ENCODE peak calls at places on chromosome 4, in four cellular contexts. L, W, Q and N are unnamed samples.

GRCh38 chr4:177448850-177449249 is 6.6 kb upstream of the AGA start:
- DNase-seq in L (no peak), W (peak; percentile 62), Q (no peak), N (no peak)

GRCh38 chr4:31104033-31104432 is 383.9 kb downstream of the PCDH7 start:
- DNase-seq in L (no peak), W (peak; percentile 74), Q (no peak), N (no peak)

GRCh38 chr4:154332681-154333421 is 158.7 kb downstream of the DCHS2 start:
- DNase-seq in L (no peak), W (peak; percentile 35), Q (no peak), N (no peak)

GRCh38 chr4:25437951-25438350 is 60.9 kb downstream of the ANAPC4 start:
- DNase-seq in L (no peak), W (no peak), Q (no peak), N (no peak)

GRCh38 chr4:38821739-38822138 is 17.1 kb upstream of the TLR1 start:
- DNase-seq in L (no peak), W (peak; percentile 86), Q (no peak), N (no peak)

GRCh38 chr4:155047755-155048154 is 160.7 kb upstream of the NPY2R start:
- DNase-seq in L (no peak), W (no peak), Q (no peak), N (no peak)

GRCh38 chr4:988726-989721 is 2.2 kb downstream of the IDUA start:
- DNase-seq in L (no peak), W (no peak), Q (no peak), N (no peak)

GRCh38 chr4:144985536-144985935 is 112.5 kb downstream of the ANAPC10 start:
- DNase-seq in L (no peak), W (no peak), Q (no peak), N (no peak)

GRCh38 chr4:155785828-155786227 is 27.0 kb downstream of the GUCY1B1 start:
- DNase-seq in L (no peak), W (no peak), Q (no peak), N (no peak)

GRCh38 chr4:118224239-118224829 is 128.5 kb downstream of the PRSS12 start:
- DNase-seq in L (no peak), W (peak; percentile 73), Q (no peak), N (no peak)

GRCh38 chr4:21752616-21753015 is 196.0 kb downstream of the KCNIP4 start:
- DNase-seq in L (no peak), W (no peak), Q (no peak), N (no peak)

GRCh38 chr4:77006753-77007355 is 57.3 kb downstream of the SEPTIN11 start:
- DNase-seq in L (no peak), W (no peak), Q (no peak), N (no peak)

GRCh38 chr4:10033191-10033881 is 12.0 kb upstream of the SLC2A9 start:
- DNase-seq in L (peak; percentile 37), W (peak; percentile 16), Q (no peak), N (peak; percentile 17)

GRCh38 chr4:19216495-19216894 is 1035.2 kb upstream of the SLIT2 start:
- DNase-seq in L (no peak), W (no peak), Q (no peak), N (no peak)

GRCh38 chr4:2745981-2746806 is 9.9 kb downstream of the TNIP2 start:
- DNase-seq in L (peak; percentile 46), W (peak; percentile 92), Q (no peak), N (no peak)

GRCh38 chr4:15100380-15100779 is 98.1 kb downstream of the CPEB2 start:
- DNase-seq in L (no peak), W (no peak), Q (no peak), N (no peak)

GRCh38 chr4:151417164-151417571 is 8.2 kb downstream of the FHIP1A start:
- DNase-seq in L (no peak), W (no peak), Q (no peak), N (peak; percentile 56)

GRCh38 chr4:30718889-30719252 is 1.3 kb upstream of the PCDH7 start:
- DNase-seq in L (no peak), W (peak; percentile 52), Q (no peak), N (peak; percentile 17)

GRCh38 chr4:180615746-180616145 is 1627.5 kb upstream of the TENM3 start:
- DNase-seq in L (no peak), W (no peak), Q (no peak), N (no peak)

GRCh38 chr4:82798168-82799005 is at the start of gene SCD5:
- DNase-seq in L (peak; percentile 69), W (peak; percentile 80), Q (no peak), N (peak; percentile 42)

GRCh38 chr4:21605006-21605405 is 343.6 kb downstream of the KCNIP4 start:
- DNase-seq in L (no peak), W (no peak), Q (no peak), N (no peak)

GRCh38 chr4:95248713-95249401 is 299.9 kb downstream of the UNC5C start:
- DNase-seq in L (no peak), W (no peak), Q (no peak), N (no peak)

GRCh38 chr4:77203380-77204197 is 46.6 kb downstream of the CCNG2 start:
- DNase-seq in L (no peak), W (peak; percentile 81), Q (no peak), N (peak; percentile 72)

GRCh38 chr4:72522440-72522839 is 46.6 kb downstream of the ADAMTS3 start:
- DNase-seq in L (no peak), W (no peak), Q (no peak), N (no peak)

GRCh38 chr4:159012381-159012780 is 90.5 kb upstream of the RAPGEF2 start:
- DNase-seq in L (no peak), W (peak; percentile 42), Q (no peak), N (no peak)

GRCh38 chr4:167873536-167873935 is 218.8 kb upstream of the ANXA10 start:
- DNase-seq in L (no peak), W (no peak), Q (no peak), N (no peak)

GRCh38 chr4:147829401-147830101 is 97.7 kb downstream of the ARHGAP10 start:
- DNase-seq in L (no peak), W (peak; percentile 70), Q (no peak), N (no peak)

GRCh38 chr4:77269505-77269904 is 112.5 kb downstream of the CCNG2 start:
- DNase-seq in L (no peak), W (no peak), Q (no peak), N (no peak)

GRCh38 chr4:84708406-84709135 is 125.6 kb downstream of the CDS1 start:
- DNase-seq in L (no peak), W (no peak), Q (no peak), N (no peak)

GRCh38 chr4:74158561-74159396 is 861 bp downstream of the MTHFD2L start:
- DNase-seq in L (no peak), W (peak; percentile 72), Q (no peak), N (no peak)

GRCh38 chr4:38687571-38688011 is 23.6 kb downstream of the KLF3 start:
- DNase-seq in L (no peak), W (no peak), Q (no peak), N (no peak)

GRCh38 chr4:74671074-74671698 is 123.1 kb downstream of the BTC start:
- DNase-seq in L (no peak), W (peak; percentile 74), Q (no peak), N (peak; percentile 79)

GRCh38 chr4:2126309-2127043 is 67.3 kb downstream of the NAT8L start:
- DNase-seq in L (no peak), W (no peak), Q (no peak), N (no peak)

GRCh38 chr4:159003420-159004253 is 99.2 kb upstream of the RAPGEF2 start:
- DNase-seq in L (no peak), W (no peak), Q (no peak), N (no peak)